ENCODE peak calls at places on chromosomes 7 and 10, in six cellular contexts. F, K, S, Z, J and A are unnamed samples.

GRCh38 chr10:98602224-98602623 is 155.5 kb upstream of the HPS1 start:
- DNase-seq in S (no peak), F (no peak), K (no peak), Z (no peak), J (no peak), A (no peak)

GRCh38 chr10:72935358-72935757 is 19.2 kb downstream of the PLA2G12B start:
- DNase-seq in F (no peak), J (no peak), K (no peak), Z (no peak), S (no peak), A (no peak)

GRCh38 chr10:100534726-100535125 is 1.0 kb upstream of the HIF1AN start:
- DNase-seq in K (no peak), S (no peak), F (no peak), J (no peak), Z (no peak), A (no peak)

GRCh38 chr10:124991872-124992271 is 49.9 kb downstream of the ZRANB1 start:
- DNase-seq in S (no peak), F (no peak), K (no peak), Z (no peak), J (no peak), A (no peak)

GRCh38 chr7:115449689-115450088 is 527.8 kb downstream of the MDFIC start:
- DNase-seq in S (no peak), K (no peak), Z (no peak), J (no peak), F (no peak), A (no peak)

GRCh38 chr10:26199841-26200240 is 16.7 kb upstream of the GAD2 start:
- DNase-seq in J (no peak), S (no peak), Z (no peak), K (no peak), F (peak), A (no peak)

GRCh38 chr10:43377393-43377883 is 6.0 kb downstream of the FXYD4 start:
- DNase-seq in K (no peak), S (no peak), Z (no peak), J (no peak), F (no peak), A (no peak)

GRCh38 chr10:69439813-69440506 is 11.3 kb upstream of the TSPAN15 start:
- DNase-seq in S (no peak), Z (no peak), F (peak), K (no peak), J (no peak), A (no peak)

GRCh38 chr7:158272091-158272490 is 315.5 kb downstream of the PTPRN2 start:
- DNase-seq in J (peak), K (no peak), S (peak), F (no peak), Z (peak), A (no peak)

GRCh38 chr7:157674027-157674714 is 337.4 kb downstream of the DNAJB6 start:
- DNase-seq in K (no peak), Z (peak), J (peak), S (no peak), F (no peak), A (no peak)

GRCh38 chr7:17463511-17464085 is 165.1 kb downstream of the AHR start:
- DNase-seq in Z (no peak), S (no peak), J (no peak), F (no peak), K (no peak), A (no peak)

GRCh38 chr7:44914992-44915607 is 29.8 kb upstream of the PURB start:
- DNase-seq in K (no peak), Z (no peak), S (no peak), F (no peak), J (no peak), A (no peak)

GRCh38 chr10:6542999-6543430 is 37.1 kb downstream of the PRKCQ start:
- DNase-seq in J (no peak), K (no peak), S (no peak), Z (no peak), F (no peak), A (no peak)

GRCh38 chr10:34006471-34006870 is 672.0 kb upstream of the NRP1 start:
- DNase-seq in S (no peak), J (no peak), Z (no peak), F (no peak), K (no peak), A (no peak)

GRCh38 chr10:48366261-48366660 is 59.8 kb downstream of the MAPK8 start:
- DNase-seq in F (no peak), J (no peak), S (no peak), Z (no peak), K (no peak), A (no peak)

GRCh38 chr7:5567810-5568209 is 144.2 kb upstream of the TNRC18 start:
- DNase-seq in J (no peak), F (no peak), Z (no peak), K (no peak), S (no peak), A (no peak)